ENCODE peak calls at places on chromosome 21, in seven cellular contexts. Z is activated T-cell treated with anti-CD3 and anti-CD28 coated beads for 1 hour, L is B cell, S is tibial nerve, Y is DMS53, K is body of pancreas, P is AG09309. N is an unnamed sample.

GRCh38 chr21:45019076-45019886 is 55.1 kb upstream of the ADARB1 start:
- DNase-seq in P (no peak), K (peak; percentile 16), L (no peak), S (no peak), Y (peak; percentile 9), Z (no peak), N (no peak)

GRCh38 chr21:45572783-45573451 is 30.7 kb upstream of the SLC19A1 start:
- DNase-seq in Y (no peak), L (no peak), Z (no peak), S (no peak), P (no peak), K (no peak), N (no peak)

GRCh38 chr21:42859891-42860230 is 19.5 kb downstream of the WDR4 start:
- DNase-seq in K (no peak), S (no peak), L (no peak), Z (no peak), P (no peak), Y (no peak), N (no peak)

GRCh38 chr21:44990921-44991320 is 51.1 kb downstream of the SLX9 start:
- DNase-seq in S (no peak), L (no peak), Z (no peak), Y (no peak), K (no peak), P (no peak), N (no peak)

GRCh38 chr21:20968391-20968790 is 29.8 kb upstream of the NCAM2 start:
- DNase-seq in S (no peak), K (no peak), L (no peak), P (no peak), Z (no peak), Y (no peak), N (no peak)

GRCh38 chr21:45408271-45408791 is 3.4 kb downstream of the COL18A1 start:
- DNase-seq in Y (no peak), P (no peak), L (no peak), Z (no peak), K (peak; percentile 8), S (no peak), N (no peak)

GRCh38 chr21:32102426-32102825 is 176.4 kb downstream of the MIS18A start:
- DNase-seq in P (no peak), Y (no peak), Z (no peak), K (no peak), S (no peak), L (no peak), N (no peak)

GRCh38 chr21:41465176-41465781 is 39.2 kb downstream of the MX1 start:
- DNase-seq in S (no peak), K (no peak), Z (no peak), P (no peak), L (no peak), Y (no peak), N (no peak)

GRCh38 chr21:44509539-44509938 is 30.5 kb downstream of the KRTAP10-1 start:
- DNase-seq in L (no peak), Z (no peak), Y (peak; percentile 70), P (no peak), K (peak; percentile 96), S (no peak), N (no peak)

GRCh38 chr21:34877485-34878128 is 171.5 kb downstream of the RUNX1 start:
- DNase-seq in Y (peak; percentile 89), K (peak; percentile 94), S (no peak), L (no peak), Z (no peak), P (no peak), N (no peak)

GRCh38 chr21:14773777-14774345 is 227.7 kb upstream of the SAMSN1 start:
- DNase-seq in K (peak; percentile 55), L (peak; percentile 66), Z (peak; percentile 32), S (peak; percentile 75), P (no peak), Y (peak; percentile 76), N (no peak)

GRCh38 chr21:37214952-37215351 is 52.2 kb downstream of the VPS26C start:
- DNase-seq in P (no peak), S (no peak), Z (no peak), K (no peak), L (no peak), Y (no peak), N (no peak)

GRCh38 chr21:44890338-44890931 is 16.9 kb upstream of the PTTG1IP start:
- DNase-seq in P (no peak), S (no peak), Z (no peak), Y (no peak), L (no peak), K (no peak), N (no peak)

GRCh38 chr21:43273708-43274021 is 104.9 kb downstream of the CRYAA start:
- DNase-seq in K (no peak), Y (no peak), S (no peak), Z (no peak), L (no peak), P (no peak), N (no peak)

GRCh38 chr21:45381036-45381787 is 23.8 kb upstream of the COL18A1 start:
- DNase-seq in Z (no peak), L (no peak), S (no peak), P (no peak), Y (no peak), K (peak; percentile 7), N (no peak)

GRCh38 chr21:15741510-15741909 is 11.7 kb downstream of the USP25 start:
- DNase-seq in S (no peak), K (no peak), Z (no peak), L (no peak), Y (no peak), P (no peak), N (no peak)

GRCh38 chr21:31218830-31219608 is 125.0 kb downstream of the TIAM1 start:
- DNase-seq in K (no peak), S (peak; percentile 64), Y (no peak), Z (no peak), L (no peak), P (no peak), N (peak; percentile 72)

GRCh38 chr21:42101246-42101645 is 30.1 kb downstream of the UMODL1 start:
- DNase-seq in L (no peak), Y (no peak), Z (no peak), P (no peak), K (no peak), S (no peak), N (no peak)

GRCh38 chr21:40254540-40255455 is 387.6 kb downstream of the PCP4 start:
- DNase-seq in K (no peak), L (no peak), Y (no peak), P (no peak), Z (no peak), S (no peak), N (peak; percentile 19)

GRCh38 chr21:46205121-46205520 is 20.9 kb upstream of the SPATC1L start:
- DNase-seq in S (no peak), Z (no peak), K (no peak), P (no peak), Y (no peak), L (no peak), N (no peak)